ENCODE peak calls at places on chromosomes 6 and 20, in five cellular contexts. One of them, this sample, is unnamed.

GRCh38 chr20:48191200-48191599 is 405.9 kb upstream of the SULF2 start:
- DNase-seq in LoVo: no peak
- DNase-seq in activated T-cell treated with anti-CD3 and anti-CD28 coated beads, Interleukin-2, amount 50 U/mL, for 72 hours: no peak
- DNase-seq in activated naive CD8-positive, alpha-beta T cell treated with anti-CD3 and anti-CD28 coated beads, Interleukin-2, amount 50 U/mL, for 24 hours: no peak
- DNase-seq in HTR-8/SVneo: no peak
- DNase-seq in this sample: no peak

GRCh38 chr20:47133809-47134456 is 222.6 kb downstream of the ZMYND8 start:
- DNase-seq in activated naive CD8-positive, alpha-beta T cell treated with anti-CD3 and anti-CD28 coated beads, Interleukin-2, amount 50 U/mL, for 24 hours: no peak
- DNase-seq in LoVo: no peak
- DNase-seq in HTR-8/SVneo: peak
- DNase-seq in activated T-cell treated with anti-CD3 and anti-CD28 coated beads, Interleukin-2, amount 50 U/mL, for 72 hours: no peak
- DNase-seq in this sample: no peak

GRCh38 chr20:53180928-53181362 is 208.8 kb downstream of the TSHZ2 start:
- DNase-seq in HTR-8/SVneo: no peak
- DNase-seq in LoVo: no peak
- DNase-seq in activated naive CD8-positive, alpha-beta T cell treated with anti-CD3 and anti-CD28 coated beads, Interleukin-2, amount 50 U/mL, for 24 hours: no peak
- DNase-seq in activated T-cell treated with anti-CD3 and anti-CD28 coated beads, Interleukin-2, amount 50 U/mL, for 72 hours: no peak
- DNase-seq in this sample: no peak

GRCh38 chr6:74573613-74574012 is 632.2 kb downstream of the COL12A1 start:
- DNase-seq in activated naive CD8-positive, alpha-beta T cell treated with anti-CD3 and anti-CD28 coated beads, Interleukin-2, amount 50 U/mL, for 24 hours: no peak
- DNase-seq in LoVo: no peak
- DNase-seq in activated T-cell treated with anti-CD3 and anti-CD28 coated beads, Interleukin-2, amount 50 U/mL, for 72 hours: no peak
- DNase-seq in HTR-8/SVneo: no peak
- DNase-seq in this sample: no peak

GRCh38 chr6:106473807-106474206 is 113.3 kb downstream of the CRYBG1 start:
- DNase-seq in HTR-8/SVneo: no peak
- DNase-seq in activated naive CD8-positive, alpha-beta T cell treated with anti-CD3 and anti-CD28 coated beads, Interleukin-2, amount 50 U/mL, for 24 hours: no peak
- DNase-seq in LoVo: no peak
- DNase-seq in activated T-cell treated with anti-CD3 and anti-CD28 coated beads, Interleukin-2, amount 50 U/mL, for 72 hours: no peak
- DNase-seq in this sample: no peak

GRCh38 chr6:128350416-128351254 is 169.8 kb downstream of the PTPRK start:
- DNase-seq in HTR-8/SVneo: peak
- DNase-seq in LoVo: peak
- DNase-seq in activated naive CD8-positive, alpha-beta T cell treated with anti-CD3 and anti-CD28 coated beads, Interleukin-2, amount 50 U/mL, for 24 hours: no peak
- DNase-seq in activated T-cell treated with anti-CD3 and anti-CD28 coated beads, Interleukin-2, amount 50 U/mL, for 72 hours: no peak
- DNase-seq in this sample: no peak

GRCh38 chr6:133895573-133896343 is 6.8 kb downstream of the TCF21 start:
- DNase-seq in activated T-cell treated with anti-CD3 and anti-CD28 coated beads, Interleukin-2, amount 50 U/mL, for 72 hours: no peak
- DNase-seq in HTR-8/SVneo: no peak
- DNase-seq in activated naive CD8-positive, alpha-beta T cell treated with anti-CD3 and anti-CD28 coated beads, Interleukin-2, amount 50 U/mL, for 24 hours: no peak
- DNase-seq in LoVo: peak
- DNase-seq in this sample: no peak

GRCh38 chr20:1537731-1538058 is 19.8 kb downstream of the SIRPD start:
- DNase-seq in activated naive CD8-positive, alpha-beta T cell treated with anti-CD3 and anti-CD28 coated beads, Interleukin-2, amount 50 U/mL, for 24 hours: no peak
- DNase-seq in LoVo: no peak
- DNase-seq in activated T-cell treated with anti-CD3 and anti-CD28 coated beads, Interleukin-2, amount 50 U/mL, for 72 hours: no peak
- DNase-seq in HTR-8/SVneo: no peak
- DNase-seq in this sample: no peak

GRCh38 chr20:1775117-1775516 is 117.5 kb upstream of the SIRPG start:
- DNase-seq in LoVo: no peak
- DNase-seq in HTR-8/SVneo: no peak
- DNase-seq in activated T-cell treated with anti-CD3 and anti-CD28 coated beads, Interleukin-2, amount 50 U/mL, for 72 hours: no peak
- DNase-seq in activated naive CD8-positive, alpha-beta T cell treated with anti-CD3 and anti-CD28 coated beads, Interleukin-2, amount 50 U/mL, for 24 hours: no peak
- DNase-seq in this sample: no peak

GRCh38 chr20:33680681-33681080 is 5.5 kb downstream of the E2F1 start:
- DNase-seq in activated naive CD8-positive, alpha-beta T cell treated with anti-CD3 and anti-CD28 coated beads, Interleukin-2, amount 50 U/mL, for 24 hours: no peak
- DNase-seq in activated T-cell treated with anti-CD3 and anti-CD28 coated beads, Interleukin-2, amount 50 U/mL, for 72 hours: no peak
- DNase-seq in HTR-8/SVneo: no peak
- DNase-seq in LoVo: no peak
- DNase-seq in this sample: no peak

GRCh38 chr6:30207619-30208295 is 5.4 kb downstream of the TRIM26 start:
- DNase-seq in activated naive CD8-positive, alpha-beta T cell treated with anti-CD3 and anti-CD28 coated beads, Interleukin-2, amount 50 U/mL, for 24 hours: no peak
- DNase-seq in HTR-8/SVneo: no peak
- DNase-seq in activated T-cell treated with anti-CD3 and anti-CD28 coated beads, Interleukin-2, amount 50 U/mL, for 72 hours: no peak
- DNase-seq in LoVo: no peak
- DNase-seq in this sample: no peak

GRCh38 chr6:12844284-12845223 is 128.0 kb downstream of the PHACTR1 start:
- DNase-seq in HTR-8/SVneo: peak
- DNase-seq in LoVo: peak
- DNase-seq in activated T-cell treated with anti-CD3 and anti-CD28 coated beads, Interleukin-2, amount 50 U/mL, for 72 hours: no peak
- DNase-seq in activated naive CD8-positive, alpha-beta T cell treated with anti-CD3 and anti-CD28 coated beads, Interleukin-2, amount 50 U/mL, for 24 hours: no peak
- DNase-seq in this sample: no peak

GRCh38 chr20:41692479-41693135 is 74.4 kb upstream of the CHD6 start:
- DNase-seq in HTR-8/SVneo: peak
- DNase-seq in LoVo: peak
- DNase-seq in activated naive CD8-positive, alpha-beta T cell treated with anti-CD3 and anti-CD28 coated beads, Interleukin-2, amount 50 U/mL, for 24 hours: peak
- DNase-seq in activated T-cell treated with anti-CD3 and anti-CD28 coated beads, Interleukin-2, amount 50 U/mL, for 72 hours: peak
- DNase-seq in this sample: peak

GRCh38 chr20:34143951-34144350 is 31.9 kb upstream of the EIF2S2 start:
- DNase-seq in HTR-8/SVneo: peak
- DNase-seq in activated naive CD8-positive, alpha-beta T cell treated with anti-CD3 and anti-CD28 coated beads, Interleukin-2, amount 50 U/mL, for 24 hours: no peak
- DNase-seq in activated T-cell treated with anti-CD3 and anti-CD28 coated beads, Interleukin-2, amount 50 U/mL, for 72 hours: no peak
- DNase-seq in LoVo: no peak
- DNase-seq in this sample: no peak

GRCh38 chr6:14951704-14952103 is 294.2 kb upstream of the JARID2 start:
- DNase-seq in HTR-8/SVneo: no peak
- DNase-seq in activated T-cell treated with anti-CD3 and anti-CD28 coated beads, Interleukin-2, amount 50 U/mL, for 72 hours: no peak
- DNase-seq in activated naive CD8-positive, alpha-beta T cell treated with anti-CD3 and anti-CD28 coated beads, Interleukin-2, amount 50 U/mL, for 24 hours: no peak
- DNase-seq in LoVo: no peak
- DNase-seq in this sample: no peak

GRCh38 chr20:16624106-16624505 is 50.9 kb upstream of the KIF16B start:
- DNase-seq in LoVo: peak
- DNase-seq in HTR-8/SVneo: no peak
- DNase-seq in activated naive CD8-positive, alpha-beta T cell treated with anti-CD3 and anti-CD28 coated beads, Interleukin-2, amount 50 U/mL, for 24 hours: no peak
- DNase-seq in activated T-cell treated with anti-CD3 and anti-CD28 coated beads, Interleukin-2, amount 50 U/mL, for 72 hours: no peak
- DNase-seq in this sample: no peak

GRCh38 chr6:132354517-132355167 is 46.6 kb downstream of the MOXD1 start:
- DNase-seq in activated naive CD8-positive, alpha-beta T cell treated with anti-CD3 and anti-CD28 coated beads, Interleukin-2, amount 50 U/mL, for 24 hours: peak
- DNase-seq in activated T-cell treated with anti-CD3 and anti-CD28 coated beads, Interleukin-2, amount 50 U/mL, for 72 hours: peak
- DNase-seq in LoVo: no peak
- DNase-seq in HTR-8/SVneo: no peak
- DNase-seq in this sample: peak

GRCh38 chr20:46546936-46547335 is 3.5 kb downstream of the OCSTAMP start:
- DNase-seq in activated naive CD8-positive, alpha-beta T cell treated with anti-CD3 and anti-CD28 coated beads, Interleukin-2, amount 50 U/mL, for 24 hours: no peak
- DNase-seq in activated T-cell treated with anti-CD3 and anti-CD28 coated beads, Interleukin-2, amount 50 U/mL, for 72 hours: peak
- DNase-seq in LoVo: no peak
- DNase-seq in HTR-8/SVneo: no peak
- DNase-seq in this sample: peak

GRCh38 chr20:1491891-1492642 is 847 bp upstream of the SIRPB2 start:
- DNase-seq in activated T-cell treated with anti-CD3 and anti-CD28 coated beads, Interleukin-2, amount 50 U/mL, for 72 hours: no peak
- DNase-seq in LoVo: no peak
- DNase-seq in HTR-8/SVneo: no peak
- DNase-seq in activated naive CD8-positive, alpha-beta T cell treated with anti-CD3 and anti-CD28 coated beads, Interleukin-2, amount 50 U/mL, for 24 hours: no peak
- DNase-seq in this sample: no peak

GRCh38 chr6:26105842-26106241 is 18.6 kb downstream of the HFE start:
- DNase-seq in activated naive CD8-positive, alpha-beta T cell treated with anti-CD3 and anti-CD28 coated beads, Interleukin-2, amount 50 U/mL, for 24 hours: no peak
- DNase-seq in activated T-cell treated with anti-CD3 and anti-CD28 coated beads, Interleukin-2, amount 50 U/mL, for 72 hours: no peak
- DNase-seq in LoVo: no peak
- DNase-seq in HTR-8/SVneo: no peak
- DNase-seq in this sample: no peak

GRCh38 chr20:24862606-24863005 is 86.5 kb upstream of the CST7 start:
- DNase-seq in HTR-8/SVneo: no peak
- DNase-seq in activated naive CD8-positive, alpha-beta T cell treated with anti-CD3 and anti-CD28 coated beads, Interleukin-2, amount 50 U/mL, for 24 hours: no peak
- DNase-seq in activated T-cell treated with anti-CD3 and anti-CD28 coated beads, Interleukin-2, amount 50 U/mL, for 72 hours: no peak
- DNase-seq in LoVo: no peak
- DNase-seq in this sample: no peak

GRCh38 chr6:18209539-18210197 is 54.4 kb downstream of the KDM1B start:
- DNase-seq in activated T-cell treated with anti-CD3 and anti-CD28 coated beads, Interleukin-2, amount 50 U/mL, for 72 hours: no peak
- DNase-seq in HTR-8/SVneo: no peak
- DNase-seq in LoVo: no peak
- DNase-seq in activated naive CD8-positive, alpha-beta T cell treated with anti-CD3 and anti-CD28 coated beads, Interleukin-2, amount 50 U/mL, for 24 hours: no peak
- DNase-seq in this sample: no peak

GRCh38 chr20:47493175-47493953 is 8.3 kb upstream of the NCOA3 start:
- DNase-seq in activated naive CD8-positive, alpha-beta T cell treated with anti-CD3 and anti-CD28 coated beads, Interleukin-2, amount 50 U/mL, for 24 hours: peak
- DNase-seq in activated T-cell treated with anti-CD3 and anti-CD28 coated beads, Interleukin-2, amount 50 U/mL, for 72 hours: peak
- DNase-seq in LoVo: peak
- DNase-seq in HTR-8/SVneo: peak
- DNase-seq in this sample: peak

GRCh38 chr6:4384638-4385036 is 249.3 kb upstream of the ECI2 start:
- DNase-seq in activated T-cell treated with anti-CD3 and anti-CD28 coated beads, Interleukin-2, amount 50 U/mL, for 72 hours: no peak
- DNase-seq in HTR-8/SVneo: no peak
- DNase-seq in LoVo: no peak
- DNase-seq in activated naive CD8-positive, alpha-beta T cell treated with anti-CD3 and anti-CD28 coated beads, Interleukin-2, amount 50 U/mL, for 24 hours: no peak
- DNase-seq in this sample: no peak

GRCh38 chr6:55568779-55569439 is 10.1 kb downstream of the HMGCLL1 start:
- DNase-seq in HTR-8/SVneo: no peak
- DNase-seq in activated T-cell treated with anti-CD3 and anti-CD28 coated beads, Interleukin-2, amount 50 U/mL, for 72 hours: no peak
- DNase-seq in LoVo: no peak
- DNase-seq in activated naive CD8-positive, alpha-beta T cell treated with anti-CD3 and anti-CD28 coated beads, Interleukin-2, amount 50 U/mL, for 24 hours: no peak
- DNase-seq in this sample: no peak

GRCh38 chr20:61356171-61356570 is 104.1 kb downstream of the CDH4 start:
- DNase-seq in activated T-cell treated with anti-CD3 and anti-CD28 coated beads, Interleukin-2, amount 50 U/mL, for 72 hours: no peak
- DNase-seq in LoVo: no peak
- DNase-seq in HTR-8/SVneo: no peak
- DNase-seq in activated naive CD8-positive, alpha-beta T cell treated with anti-CD3 and anti-CD28 coated beads, Interleukin-2, amount 50 U/mL, for 24 hours: no peak
- DNase-seq in this sample: no peak

GRCh38 chr20:271069-271468 is 13.5 kb downstream of the DEFB132 start:
- DNase-seq in activated naive CD8-positive, alpha-beta T cell treated with anti-CD3 and anti-CD28 coated beads, Interleukin-2, amount 50 U/mL, for 24 hours: no peak
- DNase-seq in HTR-8/SVneo: no peak
- DNase-seq in LoVo: no peak
- DNase-seq in activated T-cell treated with anti-CD3 and anti-CD28 coated beads, Interleukin-2, amount 50 U/mL, for 72 hours: no peak
- DNase-seq in this sample: no peak

GRCh38 chr20:22574545-22575086 is 9.8 kb downstream of the FOXA2 start:
- DNase-seq in activated naive CD8-positive, alpha-beta T cell treated with anti-CD3 and anti-CD28 coated beads, Interleukin-2, amount 50 U/mL, for 24 hours: no peak
- DNase-seq in HTR-8/SVneo: no peak
- DNase-seq in activated T-cell treated with anti-CD3 and anti-CD28 coated beads, Interleukin-2, amount 50 U/mL, for 72 hours: no peak
- DNase-seq in LoVo: no peak
- DNase-seq in this sample: no peak

GRCh38 chr20:37624963-37625362 is 68.9 kb upstream of the CTNNBL1 start:
- DNase-seq in activated naive CD8-positive, alpha-beta T cell treated with anti-CD3 and anti-CD28 coated beads, Interleukin-2, amount 50 U/mL, for 24 hours: no peak
- DNase-seq in LoVo: no peak
- DNase-seq in HTR-8/SVneo: no peak
- DNase-seq in activated T-cell treated with anti-CD3 and anti-CD28 coated beads, Interleukin-2, amount 50 U/mL, for 72 hours: no peak
- DNase-seq in this sample: no peak

This sample was measured in activated CD8-positive, alpha-beta T cell treated with anti-CD3 and anti-CD28 coated beads for 36 hours.